ENCODE peak calls at places on chromosomes 12 and 14, in five cellular contexts. C, V, P, H and Y are unnamed samples.

GRCh38 chr14:86942939-86943338 is 1050.0 kb downstream of the GALC start:
- DNase-seq in C (no peak), H (no peak), V (no peak), P (no peak), Y (no peak)

GRCh38 chr12:107670999-107671643 is 14.5 kb upstream of the PWP1 start:
- DNase-seq in H (peak; percentile 86), P (peak; percentile 82), C (no peak), V (peak; percentile 2), Y (no peak)

GRCh38 chr12:20798561-20798960 is 11.9 kb upstream of the SLCO1B3 start:
- DNase-seq in P (no peak), V (peak; percentile 0), H (no peak), C (no peak), Y (no peak)

GRCh38 chr12:5379737-5380496 is 52.0 kb upstream of the NTF3 start:
- DNase-seq in C (no peak), V (no peak), H (no peak), P (no peak), Y (peak; percentile 95)

GRCh38 chr12:58034311-58034710 is 92.9 kb downstream of the ATP23 start:
- DNase-seq in C (no peak), V (no peak), P (no peak), H (no peak), Y (no peak)

GRCh38 chr14:33736299-33736698 is 214.6 kb downstream of the EGLN3 start:
- DNase-seq in P (no peak), V (no peak), C (no peak), H (no peak), Y (no peak)

GRCh38 chr14:80047761-80048160 is 163.5 kb downstream of the DIO2 start:
- DNase-seq in C (no peak), V (no peak), H (no peak), P (no peak), Y (no peak)

GRCh38 chr12:25053021-25053271 is 104.0 kb upstream of the BCAT1 start:
- DNase-seq in V (no peak), C (no peak), P (no peak), H (no peak), Y (no peak)

GRCh38 chr14:60091550-60092511 is at the start of gene PCNX4:
- DNase-seq in P (peak; percentile 92), V (peak; percentile 99), H (peak; percentile 95), C (peak; percentile 96), Y (peak; percentile 98)

GRCh38 chr14:28704153-28704552 is 62.4 kb upstream of the FOXG1 start:
- DNase-seq in P (no peak), V (no peak), H (no peak), C (no peak), Y (no peak)

GRCh38 chr12:92404259-92404894 is 258.7 kb upstream of the BTG1 start:
- DNase-seq in C (no peak), H (no peak), V (no peak), P (no peak), Y (peak; percentile 16)

GRCh38 chr12:27592548-27592947 is 68.5 kb downstream of the PPFIBP1 start:
- DNase-seq in V (peak; percentile 64), H (no peak), C (no peak), P (no peak), Y (peak; percentile 89)

GRCh38 chr12:132477009-132477702 is 12.8 kb upstream of the FBRSL1 start:
- DNase-seq in P (no peak), C (no peak), V (no peak), H (no peak), Y (no peak)

GRCh38 chr14:49497725-49498348 is 88.3 kb downstream of the RPS29 start:
- DNase-seq in C (peak; percentile 70), H (no peak), P (no peak), V (peak; percentile 70), Y (peak; percentile 94)

GRCh38 chr12:130916251-130916911 is 37.3 kb upstream of the ADGRD1 start:
- DNase-seq in C (peak; percentile 66), H (peak; percentile 76), P (peak; percentile 75), V (peak; percentile 44), Y (peak; percentile 75)

GRCh38 chr12:67650528-67651379 is 2.2 kb downstream of the DYRK2 start:
- DNase-seq in H (no peak), V (no peak), P (no peak), C (no peak), Y (no peak)

GRCh38 chr12:94202245-94203180 is 54.1 kb downstream of the PLXNC1 start:
- DNase-seq in C (no peak), H (no peak), P (no peak), V (no peak), Y (no peak)

GRCh38 chr14:100864960-100865681 is 38.4 kb downstream of the RTL1 start:
- DNase-seq in V (no peak), P (no peak), H (no peak), C (no peak), Y (no peak)

GRCh38 chr12:87828384-87828973 is 200.7 kb downstream of the C12orf50 start:
- DNase-seq in P (no peak), C (no peak), V (no peak), H (no peak), Y (no peak)

GRCh38 chr12:2276288-2276842 is 223.6 kb downstream of the CACNA1C start:
- DNase-seq in H (no peak), P (no peak), C (no peak), V (no peak), Y (peak; percentile 42)

GRCh38 chr12:130658106-130658505 is 58.0 kb downstream of the RIMBP2 start:
- DNase-seq in C (no peak), V (no peak), P (no peak), H (no peak), Y (no peak)

GRCh38 chr12:12788675-12789368 is 3.4 kb downstream of the APOLD1 start:
- DNase-seq in H (peak; percentile 68), C (peak; percentile 54), V (peak; percentile 76), P (peak; percentile 56), Y (peak; percentile 66)

GRCh38 chr12:20024194-20024593 is 344.1 kb upstream of the PDE3A start:
- DNase-seq in V (peak; percentile 49), H (no peak), P (no peak), C (no peak), Y (no peak)

GRCh38 chr12:4421590-4422031 is 24.0 kb downstream of the FGF6 start:
- DNase-seq in C (peak; percentile 55), V (peak; percentile 47), H (no peak), P (no peak), Y (no peak)

GRCh38 chr12:43288666-43289065 is 263.3 kb downstream of the ADAMTS20 start:
- DNase-seq in C (no peak), P (no peak), V (no peak), H (no peak), Y (no peak)

GRCh38 chr12:104720346-104721064 is 237.6 kb downstream of the SLC41A2 start:
- DNase-seq in P (no peak), H (no peak), V (peak; percentile 32), C (no peak), Y (no peak)

GRCh38 chr12:52308807-52309425 is 12.3 kb downstream of the KRT83 start:
- DNase-seq in P (no peak), V (no peak), H (no peak), C (no peak), Y (peak; percentile 37)

GRCh38 chr12:52310622-52311281 is 10.4 kb downstream of the KRT83 start:
- DNase-seq in V (peak; percentile 48), C (no peak), P (no peak), H (no peak), Y (peak; percentile 61)

GRCh38 chr12:52313461-52313860 is 7.7 kb downstream of the KRT83 start:
- DNase-seq in H (peak; percentile 23), V (no peak), P (no peak), C (no peak), Y (no peak)

GRCh38 chr12:52312086-52312485 is 9.1 kb downstream of the KRT83 start:
- DNase-seq in P (no peak), H (peak; percentile 16), V (no peak), C (no peak), Y (no peak)

GRCh38 chr12:52311282-52311643 is 9.9 kb downstream of the KRT83 start:
- DNase-seq in V (no peak), P (no peak), C (no peak), H (no peak), Y (peak; percentile 62)
- H2BK12ac ChIP-seq in V (no peak overlapping the region), P (no peak overlapping the region), C (no peak overlapping the region), H (no peak overlapping the region), Y (no peak overlapping the region)

GRCh38 chr12:110234197-110235154 is 46.6 kb upstream of the ATP2A2 start:
- DNase-seq in H (no peak), V (peak; percentile 55), P (no peak), C (no peak), Y (no peak)
- H3K27ac ChIP-seq in H (no peak overlapping the region), V (no peak overlapping the region), P (no peak overlapping the region), C (no peak overlapping the region), Y (no peak overlapping the region)

GRCh38 chr14:104781271-104782077 is 14.1 kb downstream of the AKT1 start:
- DNase-seq in P (no peak), C (no peak), H (no peak), V (no peak), Y (no peak)

GRCh38 chr14:104783484-104784217 is 11.9 kb downstream of the AKT1 start:
- DNase-seq in H (no peak), P (no peak), V (no peak), C (no peak), Y (no peak)

GRCh38 chr14:104780513-104781030 is 15.0 kb downstream of the AKT1 start:
- DNase-seq in C (no peak), V (no peak), P (no peak), H (no peak), Y (no peak)

GRCh38 chr14:104782823-104783170 is 12.8 kb downstream of the AKT1 start:
- DNase-seq in H (no peak), V (no peak), C (no peak), P (no peak), Y (no peak)

DNA sequence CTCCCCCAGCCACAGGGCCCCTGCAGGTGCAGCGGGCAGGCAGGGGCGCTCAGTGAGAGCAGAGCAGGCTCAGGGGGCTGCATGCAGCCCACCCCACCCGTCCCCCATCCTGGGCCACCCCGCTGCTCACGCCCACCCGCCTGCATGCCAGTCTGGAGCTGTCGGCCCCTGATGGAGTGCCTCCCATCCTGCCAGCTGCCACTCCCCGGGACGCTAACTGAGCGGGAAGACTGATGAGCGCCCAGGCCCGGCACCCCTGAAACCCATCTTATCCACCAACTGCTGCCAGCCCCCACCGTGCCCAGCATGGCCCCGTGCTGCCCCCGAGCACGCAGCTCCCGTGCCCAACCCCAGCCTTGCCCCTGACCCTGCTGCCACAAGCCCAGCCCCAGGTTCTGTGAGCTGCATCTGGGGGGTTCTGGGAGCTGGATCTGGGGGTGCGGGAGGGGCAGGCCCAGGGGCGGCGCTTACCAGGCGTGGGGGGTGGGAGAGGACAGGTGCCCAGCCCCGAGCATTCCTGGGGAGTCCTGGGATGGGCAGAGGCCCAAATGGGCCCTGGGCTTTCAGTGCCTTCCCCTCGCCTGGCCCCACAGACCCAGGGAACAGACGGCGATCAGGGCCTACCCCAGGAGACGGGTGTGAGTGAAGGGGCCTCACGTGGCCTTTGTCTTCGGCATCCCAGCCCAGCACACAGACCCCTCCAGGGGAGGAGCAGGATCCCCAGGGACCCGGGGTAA is 13.3 kb downstream of the AKT1 start:
- DNase-seq in H (no peak), C (no peak), P (no peak), V (no peak), Y (no peak)
- H2BK12ac ChIP-seq in H (no peak overlapping the region), C (no peak overlapping the region), P (no peak overlapping the region), V (no peak overlapping the region), Y (no peak overlapping the region)

GRCh38 chr12:96606134-96606533 is 116.8 kb downstream of the CFAP54 start:
- DNase-seq in P (no peak), H (no peak), V (no peak), C (no peak), Y (no peak)

DNA sequence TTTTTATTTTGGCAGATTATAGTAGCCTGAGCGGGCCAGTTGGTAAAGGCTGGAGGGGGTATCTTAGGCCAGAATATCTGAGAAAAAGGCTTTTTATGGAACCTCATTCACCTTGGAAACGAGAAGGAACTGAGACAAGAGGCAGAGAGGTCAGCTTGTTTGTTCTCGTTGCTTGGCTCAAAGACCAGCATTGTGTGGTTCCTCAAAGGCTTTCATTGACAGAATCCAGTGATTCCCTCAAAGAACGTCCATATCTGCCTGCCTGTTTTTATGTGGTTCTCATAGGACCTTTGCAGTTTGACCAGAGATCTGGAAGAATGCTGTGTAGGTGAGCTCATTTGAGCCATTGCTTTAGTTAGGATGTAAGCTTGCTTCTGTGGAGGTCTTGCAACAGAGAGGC is 117.3 kb downstream of the CFAP54 start:
- DNase-seq in H (no peak), C (no peak), P (no peak), V (no peak), Y (no peak)
- H3K27ac ChIP-seq in H (no peak overlapping the region), C (no peak overlapping the region), P (no peak overlapping the region), V (no peak overlapping the region), Y (no peak overlapping the region)